ENCODE peak calls at places on chromosomes 3 and 15, in seven cellular contexts. J, Z, D, M, X, L and H are unnamed samples.

GRCh38 chr3:72152551-72153476 is 367.9 kb upstream of the PROK2 start:
- DNase-seq in L (peak; percentile 51), M (peak; percentile 85), X (no peak), J (no peak), D (no peak), Z (peak; percentile 29), H (peak; percentile 84)

GRCh38 chr15:66996099-66996498 is 69.3 kb upstream of the SMAD3 start:
- DNase-seq in L (peak; percentile 37), D (no peak), J (no peak), M (no peak), X (no peak), Z (no peak), H (no peak)

GRCh38 chr3:111577113-111577512 is 18.0 kb downstream of the ZBED2 start:
- DNase-seq in L (no peak), M (no peak), X (no peak), D (no peak), J (no peak), Z (no peak), H (no peak)

GRCh38 chr15:56533741-56534416 is 68.9 kb upstream of the MNS1 start:
- DNase-seq in J (no peak), D (no peak), M (no peak), X (no peak), Z (no peak), L (no peak), H (no peak)

GRCh38 chr3:22156868-22157267 is 405.9 kb upstream of the ZNF385D start:
- DNase-seq in Z (no peak), M (no peak), D (no peak), J (peak; percentile 6), X (no peak), L (no peak), H (no peak)

GRCh38 chr3:179981646-179982045 is 55.1 kb downstream of the PEX5L start:
- DNase-seq in X (no peak), L (no peak), D (no peak), J (no peak), Z (no peak), M (no peak), H (no peak)

GRCh38 chr15:68817304-68818087 is 3.2 kb downstream of the ANP32A start:
- DNase-seq in D (peak; percentile 33), L (peak; percentile 67), Z (no peak), J (peak; percentile 92), M (peak; percentile 72), X (peak; percentile 46), H (peak; percentile 74)

GRCh38 chr3:194333212-194333980 is 17.7 kb downstream of the CPN2 start:
- DNase-seq in J (peak; percentile 89), D (no peak), M (peak; percentile 89), L (peak; percentile 87), X (peak; percentile 64), Z (no peak), H (peak; percentile 94)

GRCh38 chr3:114207768-114208167 is 28.9 kb upstream of the DRD3 start:
- DNase-seq in Z (no peak), J (no peak), D (no peak), M (no peak), L (no peak), X (no peak), H (no peak)

GRCh38 chr15:38362355-38362754 is 91.6 kb upstream of the FAM98B start:
- DNase-seq in J (no peak), Z (no peak), M (no peak), L (no peak), D (no peak), X (no peak), H (no peak)

GRCh38 chr3:20161714-20162113 is 24.3 kb downstream of the SGO1 start:
- DNase-seq in D (no peak), M (no peak), J (no peak), X (no peak), Z (no peak), L (no peak), H (no peak)

GRCh38 chr3:184314363-184314699 is at the start of gene EIF4G1:
- DNase-seq in Z (peak; percentile 87), X (peak; percentile 95), M (peak; percentile 96), D (peak; percentile 81), J (peak; percentile 90), L (peak; percentile 92), H (peak; percentile 96)

GRCh38 chr15:37133619-37134018 is 33.3 kb upstream of the MEIS2 start:
- DNase-seq in L (peak; percentile 37), J (peak; percentile 48), D (no peak), X (no peak), M (no peak), Z (no peak), H (no peak)

GRCh38 chr15:100891316-100892012 is 11.8 kb downstream of the ALDH1A3 start:
- DNase-seq in Z (no peak), D (no peak), J (no peak), M (no peak), L (peak; percentile 16), X (no peak), H (no peak)

GRCh38 chr3:42763023-42763422 is 10.0 kb downstream of the CCDC13 start:
- DNase-seq in Z (no peak), X (no peak), L (no peak), D (no peak), J (no peak), M (no peak), H (no peak)

GRCh38 chr3:188003188-188004171 is 150.5 kb upstream of the LPP start:
- DNase-seq in J (no peak), M (no peak), L (no peak), Z (no peak), X (no peak), D (no peak), H (no peak)

GRCh38 chr3:195859061-195859845 is 47.5 kb upstream of the MUC4 start:
- DNase-seq in L (peak; percentile 63), D (peak; percentile 9), M (peak; percentile 67), J (peak; percentile 79), Z (peak; percentile 41), X (peak; percentile 74), H (no peak)

GRCh38 chr3:77381426-77381825 is 341.5 kb downstream of the ROBO2 start:
- DNase-seq in J (no peak), Z (no peak), X (no peak), D (no peak), L (no peak), M (no peak), H (no peak)

GRCh38 chr3:9351709-9352126 is 11.1 kb upstream of the THUMPD3 start:
- DNase-seq in M (no peak), Z (no peak), L (no peak), J (no peak), D (no peak), X (peak; percentile 18), H (no peak)

GRCh38 chr15:33729648-33730047 is 238.6 kb upstream of the CHRM5 start:
- DNase-seq in D (no peak), Z (no peak), J (no peak), X (peak; percentile 50), M (no peak), L (no peak), H (no peak)

GRCh38 chr3:79517766-79518413 is 249.9 kb downstream of the ROBO1 start:
- DNase-seq in D (no peak), Z (no peak), L (peak; percentile 40), M (no peak), J (peak; percentile 23), X (no peak), H (no peak)

GRCh38 chr3:170180107-170180951 is 1.2 kb downstream of the PHC3 start:
- DNase-seq in Z (no peak), D (no peak), L (peak; percentile 14), J (peak; percentile 26), X (peak; percentile 31), M (no peak), H (no peak)

GRCh38 chr15:62828364-62828763 is 214.2 kb upstream of the TPM1 start:
- DNase-seq in M (no peak), L (no peak), J (no peak), Z (no peak), D (no peak), X (no peak), H (no peak)